ENCODE peak calls at places on chromosomes 13 and 19, in five cellular contexts. R is fibroblast of gingiva; E is CD8-positive, alpha-beta T cell; J is GDM1; Q is activated CD4-positive, alpha-beta T cell treated with anti-CD3 and anti-CD28 coated beads, Interleukin-2, amount 10 ng/mL, durations not matched to agents 7 days and 5 days. G is an unnamed sample.

GRCh38 chr13:35768126-35768525 is 291.6 kb upstream of the MAB21L1 start:
- DNase-seq in Q (no peak), R (no peak), E (no peak), J (no peak), G (no peak)

GRCh38 chr19:43872547-43873336 is 45.6 kb downstream of the ZNF283 start:
- DNase-seq in E (no peak), R (no peak), Q (no peak), J (no peak), G (no peak)

GRCh38 chr19:48290341-48290922 is 20.6 kb downstream of the ZNF114 start:
- DNase-seq in J (no peak), Q (no peak), E (no peak), R (no peak), G (no peak)

GRCh38 chr13:95641961-95642621 is 2.4 kb downstream of the DZIP1 start:
- DNase-seq in J (no peak), E (no peak), Q (no peak), R (peak), G (no peak)

GRCh38 chr13:74771964-74772363 is 637.8 kb upstream of the KLF12 start:
- DNase-seq in J (no peak), R (peak), Q (no peak), E (no peak), G (no peak)

GRCh38 chr13:44303681-44304432 is 69.8 kb upstream of the SERP2 start:
- DNase-seq in Q (no peak), J (no peak), E (no peak), R (peak), G (no peak)

GRCh38 chr19:55545913-55546495 is 661 bp upstream of the SBK3 start:
- DNase-seq in E (no peak), R (no peak), J (no peak), Q (no peak), G (no peak)

GRCh38 chr13:110305544-110305943 is 1.4 kb downstream of the COL4A1 start:
- DNase-seq in R (no peak), J (no peak), E (no peak), Q (no peak), G (no peak)

GRCh38 chr19:3094638-3095374 is 644 bp downstream of the GNA11 start:
- DNase-seq in E (peak), R (no peak), Q (no peak), J (no peak), G (no peak)

GRCh38 chr13:113607477-113608245 is 23.1 kb downstream of the TFDP1 start:
- DNase-seq in R (no peak), E (no peak), Q (no peak), J (no peak), G (no peak)

GRCh38 chr19:55597493-55597892 is 1.8 kb downstream of the FIZ1 start:
- DNase-seq in Q (no peak), E (no peak), J (no peak), R (no peak), G (no peak)

G was measured in Kasumi-1.